ENCODE peak calls at places on chromosomes 4 and X, in four cellular contexts. P is K562, U is GM12878, L is SK-N-SH. Y is an unnamed sample.

GRCh38 chrX:143571521-143571920 is 54.2 kb upstream of the SPANXN3 start:
- DNase-seq in P (no peak), U (no peak), L (no peak), Y (no peak)

GRCh38 chrX:50579955-50580354 is 109.3 kb upstream of the DGKK start:
- DNase-seq in P (peak; percentile 25), U (peak; percentile 11), L (peak; percentile 40), Y (no peak)

GRCh38 chr4:119955256-119955655 is 111.4 kb downstream of the MAD2L1 start:
- DNase-seq in P (no peak), U (no peak), L (no peak), Y (no peak)

GRCh38 chr4:87304659-87305277 is 17.9 kb downstream of the HSD17B13 start:
- DNase-seq in P (no peak), U (no peak), L (no peak), Y (no peak)

GRCh38 chr4:111501946-111502345 is 643.3 kb upstream of the FAM241A start:
- DNase-seq in P (no peak), U (no peak), L (no peak), Y (no peak)

GRCh38 chr4:147461161-147461560 is 19.7 kb upstream of the EDNRA start:
- DNase-seq in P (no peak), U (no peak), L (no peak), Y (no peak)

GRCh38 chr4:168153596-168154440 is 61.5 kb downstream of the ANXA10 start:
- DNase-seq in P (no peak), U (peak; percentile 4), L (peak; percentile 30), Y (peak; percentile 61)

GRCh38 chr4:101604976-101605375 is 185.6 kb upstream of the BANK1 start:
- DNase-seq in P (no peak), U (no peak), L (peak; percentile 2), Y (no peak)

GRCh38 chr4:38639245-38639644 is 24.8 kb upstream of the KLF3 start:
- DNase-seq in P (no peak), U (no peak), L (no peak), Y (no peak)

GRCh38 chr4:171067422-171067821 is 745.8 kb upstream of the GALNTL6 start:
- DNase-seq in P (no peak), U (peak; percentile 0), L (no peak), Y (no peak)

GRCh38 chrX:40278340-40279090 is 180.8 kb upstream of the BCOR start:
- DNase-seq in P (no peak), U (no peak), L (no peak), Y (no peak)

GRCh38 chr4:8113611-8114343 is 44.8 kb downstream of the ABLIM2 start:
- DNase-seq in P (no peak), U (no peak), L (no peak), Y (no peak)

GRCh38 chr4:161496-162284 is 37.4 kb downstream of the ZNF718 start:
- DNase-seq in P (no peak), U (no peak), L (no peak), Y (no peak)

GRCh38 chrX:134624046-134624430 is 34.2 kb downstream of the PLAC1 start:
- DNase-seq in P (no peak), U (no peak), L (no peak), Y (no peak)

GRCh38 chr4:52982246-52982950 is 120.3 kb downstream of the RASL11B start:
- DNase-seq in P (peak; percentile 24), U (no peak), L (peak; percentile 51), Y (no peak)

GRCh38 chr4:122898370-122899150 is 23.8 kb downstream of the NUDT6 start:
- DNase-seq in P (no peak), U (no peak), L (no peak), Y (no peak)
- TF ChIP-seq POLR2AphosphoS5 in P (no peak), U (no peak), L (peak; percentile 69), Y (peak; percentile 44)

GRCh38 chrX:140572724-140573123 is 67.9 kb upstream of the SOX3 start:
- DNase-seq in P (peak; percentile 6), U (peak; percentile 3), L (peak; percentile 21), Y (peak; percentile 23)
- TF ChIP-seq NRF1 in P (no peak), U (no peak), L (no peak), Y (no peak)

DNA sequence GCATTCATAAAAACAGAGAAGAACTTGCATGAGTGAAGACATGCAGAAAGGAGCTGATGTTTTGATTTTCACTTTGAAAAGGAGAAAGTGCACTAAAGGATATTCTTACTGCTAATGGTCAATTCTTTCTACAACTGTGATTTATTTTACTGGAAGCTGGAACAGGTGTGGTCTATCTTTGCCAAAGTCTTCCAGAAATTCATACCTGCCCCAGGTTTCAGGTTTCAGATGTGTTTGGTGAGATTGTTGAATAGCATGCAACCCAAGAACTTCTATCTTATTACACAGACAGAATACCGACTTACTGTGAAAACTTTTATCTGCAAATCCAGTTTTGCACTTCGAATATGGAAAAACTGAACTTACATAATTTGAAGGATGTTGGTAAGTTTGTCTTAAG is 388.3 kb downstream of the PDGFC start:
- DNase-seq in P (no peak), U (no peak), L (no peak), Y (no peak)
- TF ChIP-seq POLR2AphosphoS5 in P (no peak), U (no peak), L (no peak), Y (no peak)

GRCh38 chr4:98604723-98605122 is 53.7 kb downstream of the TSPAN5 start:
- DNase-seq in P (no peak), U (no peak), L (no peak), Y (no peak)

GRCh38 chr4:98603683-98604573 is 54.5 kb downstream of the TSPAN5 start:
- DNase-seq in P (no peak), U (no peak), L (no peak), Y (no peak)

GRCh38 chr4:98599617-98600016 is 58.8 kb downstream of the TSPAN5 start:
- DNase-seq in P (no peak), U (no peak), L (no peak), Y (no peak)

GRCh38 chr4:98602270-98602669 is 56.1 kb downstream of the TSPAN5 start:
- DNase-seq in P (no peak), U (no peak), L (no peak), Y (no peak)

DNA sequence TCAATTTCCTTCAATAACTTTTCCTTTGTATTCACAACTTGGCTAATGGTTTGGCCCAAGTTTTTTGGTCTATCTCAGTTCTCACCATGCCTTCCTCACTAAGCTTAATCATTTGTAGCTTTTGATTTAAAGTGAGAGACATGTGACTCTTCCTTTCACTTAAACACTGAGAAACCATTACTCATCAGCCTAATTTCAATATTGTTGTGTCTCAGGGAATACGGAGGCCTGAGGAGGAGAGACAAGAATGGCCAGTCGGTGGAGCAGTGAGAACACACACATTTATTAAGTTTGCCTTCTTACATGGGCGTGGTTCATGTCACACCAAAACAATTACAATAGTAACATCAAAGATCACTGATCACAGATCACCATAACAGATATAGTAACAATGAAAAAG is 56.7 kb downstream of the TSPAN5 start:
- DNase-seq in P (no peak), U (no peak), L (no peak), Y (no peak)
- TF ChIP-seq NRF1 in P (no peak), U (no peak), L (no peak), Y (no peak)

GRCh38 chr4:23477905-23478304 is 411.9 kb downstream of the PPARGC1A start:
- DNase-seq in P (no peak), U (no peak), L (no peak), Y (no peak)
- TF ChIP-seq POLR2AphosphoS5 in P (no peak), U (no peak), L (no peak), Y (no peak)

GRCh38 chrX:15114865-15115566 is 154.9 kb downstream of the ASB9 start:
- DNase-seq in P (no peak), U (no peak), L (no peak), Y (peak; percentile 13)
- TF ChIP-seq NRF1 in P (no peak), U (no peak), L (no peak), Y (no peak)

GRCh38 chr4:1200425-1201035 is 28.1 kb upstream of the SPON2 start:
- DNase-seq in P (peak; percentile 43), U (no peak), L (peak; percentile 61), Y (no peak)
- TF ChIP-seq POLR2AphosphoS5 in P (no peak), U (no peak), L (no peak), Y (no peak)

GRCh38 chr4:17492058-17492741 is 19.7 kb downstream of the QDPR start:
- DNase-seq in P (no peak), U (no peak), L (peak; percentile 52), Y (no peak)

GRCh38 chr4:17489721-17490120 is 22.2 kb downstream of the QDPR start:
- DNase-seq in P (no peak), U (no peak), L (peak; percentile 28), Y (no peak)

GRCh38 chr4:17489123-17489522 is 22.8 kb downstream of the QDPR start:
- DNase-seq in P (no peak), U (no peak), L (no peak), Y (no peak)

GRCh38 chr4:17491196-17491595 is 20.7 kb downstream of the QDPR start:
- DNase-seq in P (no peak), U (no peak), L (peak; percentile 81), Y (no peak)

GRCh38 chr4:17490575-17491059 is 21.3 kb downstream of the QDPR start:
- DNase-seq in P (no peak), U (no peak), L (peak; percentile 87), Y (no peak)
- TF ChIP-seq NRF1 in P (no peak), U (no peak), L (no peak), Y (no peak)

GRCh38 chrX:80420147-80420546 is at the start of gene TENT5D:
- DNase-seq in P (no peak), U (no peak), L (no peak), Y (no peak)

GRCh38 chrX:80423744-80424143 is 3.5 kb downstream of the TENT5D start:
- DNase-seq in P (peak; percentile 30), U (no peak), L (no peak), Y (no peak)

GRCh38 chrX:80423000-80423399 is 2.8 kb downstream of the TENT5D start:
- DNase-seq in P (no peak), U (no peak), L (no peak), Y (no peak)
- TF ChIP-seq POLR2AphosphoS5 in P (no peak), U (no peak), L (no peak), Y (no peak)

Y was measured in H1.